ENCODE peak calls at places on chromosome 1, in eight cellular contexts. C is CD4-positive, alpha-beta memory T cell; M is right atrium auricular region; N is SK-N-SH; E is neuronal stem cell; H is PC-9; G is Karpas-422; S is pancreas. Q is an unnamed sample.

GRCh38 chr1:15324867-15325335 is 77.9 kb downstream of the FHAD1 start:
- DNase-seq in C (no peak), M (no peak), N (no peak), E (no peak), H (no peak), G (peak; percentile 20), S (no peak), Q (no peak)

GRCh38 chr1:179369751-179370341 is 4.1 kb downstream of the AXDND1 start:
- DNase-seq in C (peak; percentile 67), M (no peak), N (peak; percentile 63), E (peak; percentile 36), H (peak; percentile 65), G (peak; percentile 89), S (no peak), Q (peak; percentile 21)

GRCh38 chr1:99942723-99943122 is 27.1 kb upstream of the SLC35A3 start:
- DNase-seq in C (no peak), M (no peak), N (no peak), E (no peak), H (peak; percentile 19), G (no peak), S (no peak), Q (no peak)

GRCh38 chr1:41411229-41411628 is 50.0 kb downstream of the FOXO6 start:
- DNase-seq in C (no peak), M (no peak), N (no peak), E (no peak), H (peak; percentile 69), G (no peak), S (no peak), Q (no peak)

GRCh38 chr1:21736876-21737275 is 46.1 kb downstream of the USP48 start:
- DNase-seq in C (no peak), M (no peak), N (no peak), E (no peak), H (no peak), G (no peak), S (no peak), Q (no peak)

GRCh38 chr1:165737196-165737595 is 31.5 kb downstream of the TMCO1 start:
- DNase-seq in C (no peak), M (no peak), N (no peak), E (no peak), H (no peak), G (no peak), S (no peak), Q (no peak)

GRCh38 chr1:212981025-212981495 is 30.7 kb downstream of the VASH2 start:
- DNase-seq in C (no peak), M (peak; percentile 55), N (no peak), E (no peak), H (no peak), G (no peak), S (peak; percentile 36), Q (no peak)

GRCh38 chr1:27643626-27644368 is 8.8 kb upstream of the FGR start:
- DNase-seq in C (peak; percentile 67), M (peak; percentile 77), N (peak; percentile 67), E (no peak), H (no peak), G (peak; percentile 90), S (peak; percentile 38), Q (peak; percentile 42)

GRCh38 chr1:2597441-2598328 is 11.1 kb downstream of the PRXL2B start:
- DNase-seq in C (no peak), M (no peak), N (no peak), E (no peak), H (no peak), G (no peak), S (no peak), Q (no peak)

GRCh38 chr1:113278777-113279176 is 111.5 kb upstream of the MAGI3 start:
- DNase-seq in C (no peak), M (no peak), N (no peak), E (no peak), H (no peak), G (no peak), S (no peak), Q (no peak)

GRCh38 chr1:225772848-225773247 is 4.8 kb upstream of the SRP9 start:
- DNase-seq in C (no peak), M (no peak), N (no peak), E (no peak), H (no peak), G (no peak), S (no peak), Q (no peak)
- H3K4me1 ChIP-seq in C (peaks cover 13% of the 10 kb centered on the region), M (peaks cover 5% of the 10 kb centered on the region), N (peaks cover 19% of the 10 kb centered on the region), E (peaks cover 34% of the 10 kb centered on the region), H (peaks cover 46% of the 10 kb centered on the region), G (peaks cover 7% of the 10 kb centered on the region), S (peaks cover 44% of the 10 kb centered on the region), Q (peaks cover 22% of the 10 kb centered on the region)

DNA sequence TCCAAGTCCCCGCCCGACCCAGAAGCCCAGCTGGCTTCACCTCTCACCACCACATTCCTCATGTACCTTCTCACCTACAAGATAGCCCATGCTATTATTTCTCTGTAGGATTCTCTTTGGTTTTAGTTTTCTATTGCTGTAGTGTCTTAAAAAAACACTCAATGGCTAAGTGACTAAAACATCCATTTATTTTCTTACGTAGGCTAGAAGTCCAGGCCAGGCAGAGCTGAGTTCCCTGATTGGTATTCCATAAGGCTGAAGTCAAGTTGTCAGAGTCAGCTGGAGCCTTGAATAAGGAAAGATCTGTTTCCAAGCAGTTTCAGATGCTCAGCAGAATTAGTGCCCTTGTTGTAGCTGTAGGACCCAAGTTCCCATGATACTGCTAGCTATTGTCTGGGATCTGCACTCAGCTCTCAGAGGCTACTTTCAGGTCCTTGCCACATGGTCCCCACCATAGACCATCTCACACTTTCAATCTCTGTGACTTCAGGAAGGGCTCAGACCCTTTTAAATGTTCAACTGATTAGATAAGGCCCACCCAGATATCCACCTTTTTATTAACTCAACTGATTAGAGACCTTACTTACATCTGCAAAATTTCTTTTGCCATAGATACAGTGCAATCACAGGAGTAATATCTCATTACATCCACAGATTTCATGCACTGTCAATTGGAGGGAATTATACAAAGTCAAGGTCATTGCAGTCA is 371.0 kb downstream of the TGFB2 start:
- DNase-seq in C (no peak), M (no peak), N (no peak), E (no peak), H (no peak), G (no peak), S (no peak), Q (no peak)
- H3K36me3 ChIP-seq in C (no peaks in the 10 kb centered on the region), M (no peaks in the 10 kb centered on the region), N (no peaks in the 10 kb centered on the region), E (no peaks in the 10 kb centered on the region), H (no peaks in the 10 kb centered on the region), G (no peaks in the 10 kb centered on the region), S (no peaks in the 10 kb centered on the region), Q (no peaks in the 10 kb centered on the region)

DNA sequence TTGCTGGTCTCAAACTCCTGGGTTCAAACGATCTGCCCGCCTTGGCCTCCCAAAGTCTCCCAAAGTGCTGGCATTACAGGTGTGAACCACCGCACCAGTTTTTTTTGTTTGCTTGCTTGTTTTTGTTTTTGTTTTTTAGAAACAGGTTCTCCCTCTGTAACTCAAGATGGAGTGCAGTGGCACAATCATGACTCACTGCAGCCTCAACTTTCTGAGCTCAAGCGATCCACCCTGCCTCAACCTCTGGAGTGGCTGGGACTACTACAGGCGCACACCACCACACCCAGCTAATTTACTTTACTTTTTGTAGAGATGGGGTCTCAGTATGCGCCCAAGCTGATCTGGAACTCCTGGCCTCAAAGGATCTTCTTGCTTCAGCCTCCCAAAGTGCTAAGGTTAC is 47.3 kb upstream of the USP1 start:
- DNase-seq in C (no peak), M (no peak), N (no peak), E (no peak), H (peak; percentile 57), G (no peak), S (no peak), Q (no peak)
- H3K4me1 ChIP-seq in C (no peaks in the 10 kb centered on the region), M (no peaks in the 10 kb centered on the region), N (peaks cover 15% of the 10 kb centered on the region), E (no peaks in the 10 kb centered on the region), H (peaks cover 44% of the 10 kb centered on the region), G (no peaks in the 10 kb centered on the region), S (peaks cover 29% of the 10 kb centered on the region), Q (peaks cover 10% of the 10 kb centered on the region)

GRCh38 chr1:233157245-233157644 is 138.3 kb downstream of the PCNX2 start:
- DNase-seq in C (no peak), M (no peak), N (no peak), E (no peak), H (no peak), G (peak; percentile 17), S (no peak), Q (no peak)

GRCh38 chr1:233151850-233152249 is 143.7 kb downstream of the PCNX2 start:
- DNase-seq in C (no peak), M (peak; percentile 62), N (no peak), E (no peak), H (no peak), G (no peak), S (no peak), Q (no peak)
- H3K36me3 ChIP-seq in C (no peaks in the 10 kb centered on the region), M (no peaks in the 10 kb centered on the region), N (no peaks in the 10 kb centered on the region), E (peaks cover 2% of the 10 kb centered on the region), H (no peaks in the 10 kb centered on the region), G (no peaks in the 10 kb centered on the region), S (no peaks in the 10 kb centered on the region), Q (no peaks in the 10 kb centered on the region)

GRCh38 chr1:37476460-37477197 is 2.2 kb downstream of the ZC3H12A start:
- DNase-seq in C (no peak), M (peak; percentile 93), N (no peak), E (no peak), H (peak; percentile 96), G (no peak), S (peak; percentile 75), Q (peak; percentile 45)

GRCh38 chr1:37476087-37476452 is 1.7 kb downstream of the ZC3H12A start:
- DNase-seq in C (peak; percentile 1), M (no peak), N (no peak), E (no peak), H (no peak), G (no peak), S (no peak), Q (no peak)

GRCh38 chr1:37474697-37475379 is 458 bp downstream of the ZC3H12A start:
- DNase-seq in C (no peak), M (no peak), N (no peak), E (no peak), H (no peak), G (peak; percentile 55), S (peak; percentile 34), Q (no peak)

GRCh38 chr1:37474051-37474696 is at the start of gene ZC3H12A:
- DNase-seq in C (peak; percentile 94), M (peak; percentile 91), N (peak; percentile 98), E (peak; percentile 85), H (peak; percentile 76), G (peak; percentile 97), S (peak; percentile 89), Q (peak; percentile 86)

GRCh38 chr1:37475380-37476086 is 1.2 kb downstream of the ZC3H12A start:
- DNase-seq in C (peak; percentile 12), M (no peak), N (no peak), E (no peak), H (no peak), G (no peak), S (peak; percentile 38), Q (no peak)
- H3K4me1 ChIP-seq in C (peaks cover 47% of the 10 kb centered on the region), M (no peaks in the 10 kb centered on the region), N (peaks cover 78% of the 10 kb centered on the region), E (peaks cover 49% of the 10 kb centered on the region), H (peaks cover 66% of the 10 kb centered on the region), G (peaks cover 63% of the 10 kb centered on the region), S (peaks cover 47% of the 10 kb centered on the region), Q (peaks cover 24% of the 10 kb centered on the region)

DNA sequence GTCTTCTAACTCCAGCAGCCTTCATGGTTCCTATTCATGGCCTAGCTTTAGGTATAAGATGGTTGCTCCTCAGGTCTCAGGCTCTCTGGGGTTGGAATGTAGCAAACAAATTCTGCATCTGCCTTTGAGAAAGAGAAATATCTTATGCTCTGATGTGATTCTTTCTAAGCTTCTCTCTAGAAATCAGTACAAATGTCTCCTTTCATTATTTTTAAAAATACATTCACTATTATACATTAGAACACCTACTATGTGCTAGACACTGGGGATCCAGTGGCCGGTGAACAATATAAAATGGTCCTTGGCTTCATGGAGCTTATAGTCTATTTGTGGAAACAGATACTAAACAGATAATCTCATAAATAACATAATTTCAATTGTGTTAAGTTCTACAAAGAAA is 16.1 kb upstream of the TMEM39B start:
- DNase-seq in C (no peak), M (no peak), N (no peak), E (no peak), H (no peak), G (no peak), S (no peak), Q (no peak)
- H3K36me3 ChIP-seq in C (peaks cover 74% of the 10 kb centered on the region), M (peaks cover 82% of the 10 kb centered on the region), N (peaks cover 86% of the 10 kb centered on the region), E (peaks cover 52% of the 10 kb centered on the region), H (peaks cover 47% of the 10 kb centered on the region), G (peaks cover 51% of the 10 kb centered on the region), S (peaks cover 54% of the 10 kb centered on the region), Q (peaks cover 21% of the 10 kb centered on the region)

GRCh38 chr1:195439661-195440060 is 1168.6 kb downstream of the KCNT2 start:
- DNase-seq in C (no peak), M (no peak), N (no peak), E (no peak), H (no peak), G (no peak), S (no peak), Q (no peak)
- H3K4me1 ChIP-seq in C (no peaks in the 10 kb centered on the region), M (no peaks in the 10 kb centered on the region), N (no peaks in the 10 kb centered on the region), E (peaks cover 2% of the 10 kb centered on the region), H (no peaks in the 10 kb centered on the region), G (no peaks in the 10 kb centered on the region), S (no peaks in the 10 kb centered on the region), Q (no peaks in the 10 kb centered on the region)

Q was measured in BE2C.